ENCODE peak calls at places on chromosomes 3 and 15, in nine cellular contexts. R is A549, U is esophagus muscularis mucosa, F is ovary, N is sigmoid colon, V is stomach, X is upper lobe of left lung, Z is suprapubic skin, C is tibial nerve. I is an unnamed sample.

GRCh38 chr3:98961161-98962155 is 60.0 kb upstream of the DCBLD2 start:
- DNase-seq in R (no peak), U (no peak), F (no peak), N (no peak), V (no peak), X (no peak), Z (no peak), C (no peak), I (no peak)

GRCh38 chr3:111838133-111838532 is 20.9 kb upstream of the PHLDB2 start:
- DNase-seq in R (no peak), U (no peak), F (no peak), N (no peak), V (no peak), X (no peak), Z (no peak), C (no peak), I (no peak)

GRCh38 chr3:151226088-151226563 is 23.1 kb upstream of the GPR171 start:
- DNase-seq in R (no peak), U (no peak), F (no peak), N (no peak), V (no peak), X (no peak), Z (no peak), C (no peak), I (no peak)

GRCh38 chr3:50600141-50600753 is 11.3 kb downstream of the CISH start:
- DNase-seq in R (no peak), U (no peak), F (peak), N (no peak), V (peak), X (no peak), Z (no peak), C (no peak), I (no peak)

GRCh38 chr3:15983232-15983631 is 185.5 kb upstream of the ANKRD28 start:
- DNase-seq in R (no peak), U (peak), F (no peak), N (no peak), V (no peak), X (no peak), Z (no peak), C (no peak), I (no peak)

GRCh38 chr3:121759541-121760202 is 10.1 kb upstream of the GOLGB1 start:
- DNase-seq in R (no peak), U (no peak), F (no peak), N (no peak), V (no peak), X (no peak), Z (no peak), C (no peak), I (no peak)

GRCh38 chr15:58469432-58470353 is 37.9 kb downstream of the LIPC start:
- DNase-seq in R (peak), U (no peak), F (no peak), N (no peak), V (peak), X (no peak), Z (peak), C (no peak), I (peak)

GRCh38 chr15:99504071-99504822 is 61.5 kb upstream of the MEF2A start:
- DNase-seq in R (no peak), U (peak), F (no peak), N (no peak), V (no peak), X (no peak), Z (no peak), C (no peak), I (no peak)

GRCh38 chr3:104673981-104674380 is 692.7 kb upstream of the ALCAM start:
- DNase-seq in R (no peak), U (no peak), F (no peak), N (no peak), V (no peak), X (no peak), Z (no peak), C (no peak), I (no peak)

GRCh38 chr15:36571301-36571700 is 8.1 kb upstream of the CDIN1 start:
- DNase-seq in R (no peak), U (no peak), F (no peak), N (no peak), V (no peak), X (no peak), Z (no peak), C (no peak), I (no peak)

GRCh38 chr3:190252080-190252479 is 70.2 kb downstream of the CLDN1 start:
- DNase-seq in R (no peak), U (no peak), F (no peak), N (no peak), V (no peak), X (no peak), Z (no peak), C (peak), I (no peak)

GRCh38 chr3:105997800-105998526 is 129.2 kb upstream of the CBLB start:
- DNase-seq in R (no peak), U (no peak), F (no peak), N (no peak), V (no peak), X (no peak), Z (peak), C (no peak), I (no peak)

GRCh38 chr3:31533169-31533870 is 595 bp downstream of the STT3B start:
- DNase-seq in R (peak), U (no peak), F (peak), N (peak), V (peak), X (peak), Z (peak), C (peak), I (peak)

GRCh38 chr3:170809021-170809974 is 60.7 kb downstream of the RPL22L1 start:
- DNase-seq in R (peak), U (no peak), F (no peak), N (no peak), V (no peak), X (no peak), Z (no peak), C (peak), I (peak)

GRCh38 chr3:152026033-152026556 is 152.7 kb downstream of the SUCNR1 start:
- DNase-seq in R (peak), U (no peak), F (no peak), N (no peak), V (no peak), X (no peak), Z (no peak), C (no peak), I (no peak)

GRCh38 chr3:173699353-173699752 is 301.8 kb downstream of the NLGN1 start:
- DNase-seq in R (no peak), U (no peak), F (no peak), N (no peak), V (no peak), X (no peak), Z (no peak), C (no peak), I (no peak)

GRCh38 chr3:192082733-192083660 is 622.0 kb downstream of the PYDC2 start:
- DNase-seq in R (no peak), U (no peak), F (no peak), N (no peak), V (no peak), X (no peak), Z (no peak), C (no peak), I (no peak)

GRCh38 chr3:148682997-148683396 is 14.7 kb upstream of the AGTR1 start:
- DNase-seq in R (no peak), U (no peak), F (no peak), N (no peak), V (no peak), X (no peak), Z (no peak), C (no peak), I (no peak)

GRCh38 chr3:113070226-113071220 is 79.7 kb downstream of the GTPBP8 start:
- DNase-seq in R (peak), U (no peak), F (no peak), N (no peak), V (no peak), X (no peak), Z (no peak), C (no peak), I (no peak)

GRCh38 chr3:63192248-63192647 is 85.9 kb upstream of the SYNPR start:
- DNase-seq in R (no peak), U (no peak), F (no peak), N (no peak), V (no peak), X (no peak), Z (no peak), C (no peak), I (no peak)

GRCh38 chr3:108131105-108131794 is 40.4 kb upstream of the CD47 start:
- DNase-seq in R (no peak), U (no peak), F (no peak), N (no peak), V (no peak), X (no peak), Z (no peak), C (no peak), I (no peak)

GRCh38 chr15:83436513-83437158 is 10.5 kb upstream of the SH3GL3 start:
- DNase-seq in R (peak), U (peak), F (no peak), N (no peak), V (no peak), X (no peak), Z (no peak), C (no peak), I (no peak)

GRCh38 chr3:17973559-17973906 is 231.1 kb upstream of the TBC1D5 start:
- DNase-seq in R (no peak), U (no peak), F (no peak), N (no peak), V (no peak), X (no peak), Z (no peak), C (no peak), I (no peak)

GRCh38 chr15:79213650-79214049 is 68.9 kb upstream of the ANKRD34C start:
- DNase-seq in R (no peak), U (no peak), F (no peak), N (no peak), V (no peak), X (no peak), Z (no peak), C (no peak), I (no peak)

GRCh38 chr3:67381667-67382272 is 272.6 kb downstream of the SUCLG2 start:
- DNase-seq in R (peak), U (no peak), F (no peak), N (no peak), V (no peak), X (no peak), Z (no peak), C (peak), I (no peak)

GRCh38 chr15:40083756-40084101 is 24.9 kb downstream of the BMF start:
- DNase-seq in R (no peak), U (no peak), F (no peak), N (no peak), V (no peak), X (no peak), Z (no peak), C (no peak), I (no peak)

GRCh38 chr15:58080398-58080797 is 14.9 kb upstream of the ALDH1A2 start:
- DNase-seq in R (no peak), U (no peak), F (no peak), N (no peak), V (no peak), X (no peak), Z (no peak), C (no peak), I (no peak)

GRCh38 chr3:27675287-27675686 is 46.8 kb downstream of the EOMES start:
- DNase-seq in R (no peak), U (no peak), F (no peak), N (no peak), V (no peak), X (no peak), Z (no peak), C (peak), I (no peak)

GRCh38 chr15:87340370-87340769 is 916.2 kb downstream of the NTRK3 start:
- DNase-seq in R (no peak), U (no peak), F (no peak), N (no peak), V (no peak), X (no peak), Z (no peak), C (no peak), I (no peak)

GRCh38 chr3:19573644-19574043 is 360.4 kb downstream of the EFHB start:
- DNase-seq in R (no peak), U (no peak), F (no peak), N (no peak), V (no peak), X (no peak), Z (no peak), C (no peak), I (no peak)

GRCh38 chr15:29090617-29091466 is 178.8 kb downstream of the NSMCE3 start:
- DNase-seq in R (peak), U (no peak), F (no peak), N (peak), V (no peak), X (no peak), Z (no peak), C (no peak), I (no peak)

GRCh38 chr3:12394516-12395271 is 89.6 kb upstream of the TSEN2 start:
- DNase-seq in R (no peak), U (no peak), F (no peak), N (no peak), V (no peak), X (no peak), Z (no peak), C (no peak), I (no peak)

GRCh38 chr15:33005582-33005981 is 188.9 kb downstream of the FMN1 start:
- DNase-seq in R (no peak), U (no peak), F (no peak), N (no peak), V (no peak), X (no peak), Z (no peak), C (no peak), I (no peak)

GRCh38 chr3:110865934-110866333 is 205.7 kb upstream of the NECTIN3 start:
- DNase-seq in R (no peak), U (no peak), F (no peak), N (no peak), V (no peak), X (no peak), Z (no peak), C (no peak), I (no peak)

GRCh38 chr3:10970306-10970979 is 22.1 kb upstream of the SLC6A1 start:
- DNase-seq in R (no peak), U (no peak), F (no peak), N (no peak), V (no peak), X (no peak), Z (no peak), C (no peak), I (no peak)
- H3K27ac ChIP-seq in R (no peak), U (no peak), F (no peak), N (no peak), V (no peak), X (no peak), Z (no peak), C (no peak), I (no peak)

GRCh38 chr3:193944161-193944884 is 191.6 kb upstream of the HES1 start:
- DNase-seq in R (no peak), U (no peak), F (no peak), N (no peak), V (no peak), X (peak), Z (no peak), C (no peak), I (no peak)
- TF ChIP-seq EP300 in R (no peak), U (no peak), F (no peak), N (no peak), V (no peak), X (no peak), Z (no peak), C (no peak), I (no peak)

DNA sequence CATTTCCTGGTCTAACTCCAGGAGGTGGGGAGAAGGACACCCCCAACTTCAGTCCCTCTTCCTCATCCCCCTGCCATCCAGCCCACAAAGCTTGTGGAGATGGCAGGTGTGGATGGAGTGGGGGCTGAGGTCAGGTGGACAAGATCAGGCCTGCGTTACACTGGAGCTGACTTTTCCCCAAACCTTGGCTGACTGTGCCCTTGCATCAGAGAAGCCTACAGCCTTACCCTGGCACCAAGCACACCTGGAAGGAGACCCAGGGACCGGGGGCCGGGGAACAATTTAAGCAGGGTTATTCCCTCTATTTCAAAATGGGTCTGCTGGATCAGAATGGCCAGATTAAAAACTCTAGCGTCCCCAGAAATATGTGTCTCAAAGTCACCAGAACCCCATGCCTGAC is 14.4 kb downstream of the TNK2 start:
- DNase-seq in R (no peak), U (no peak), F (no peak), N (no peak), V (no peak), X (no peak), Z (no peak), C (no peak), I (no peak)
- H3K27ac ChIP-seq in R (peak), U (peak), F (no peak), N (peak), V (no peak), X (no peak), Z (no peak), C (peak), I (no peak)

GRCh38 chr3:101928890-101929289 is 79.6 kb downstream of the NFKBIZ start:
- DNase-seq in R (no peak), U (no peak), F (no peak), N (no peak), V (no peak), X (no peak), Z (no peak), C (no peak), I (no peak)
- TF ChIP-seq EP300 in R (no peak), U (no peak), F (no peak), N (no peak), V (no peak), X (no peak), Z (no peak), C (no peak), I (no peak)

DNA sequence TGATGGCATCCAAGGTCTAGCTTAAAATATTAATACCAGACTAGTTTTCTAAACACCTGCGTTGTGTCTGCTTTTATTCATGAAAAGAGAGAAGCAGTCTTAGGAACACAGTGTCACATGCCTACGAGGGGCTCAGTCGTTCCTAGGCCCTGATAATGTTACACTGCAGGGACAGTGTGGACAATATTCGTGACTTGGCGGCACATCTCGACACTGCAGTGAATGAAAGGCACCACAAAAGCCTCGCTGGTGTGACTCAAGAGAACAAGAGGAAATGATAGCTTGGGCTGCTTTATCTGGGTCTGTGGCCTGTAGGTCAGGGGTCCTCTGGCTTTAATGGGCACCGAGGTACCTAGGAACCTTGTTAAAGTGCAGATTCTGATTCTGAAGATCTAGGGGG is 226.7 kb downstream of the PDZRN3 start:
- DNase-seq in R (no peak), U (no peak), F (no peak), N (no peak), V (no peak), X (no peak), Z (no peak), C (no peak), I (no peak)
- H3K27ac ChIP-seq in R (no peak), U (peak), F (peak), N (peak), V (peak), X (no peak), Z (no peak), C (peak), I (no peak)

GRCh38 chr3:123750209-123750608 is 133.9 kb downstream of the MYLK start:
- DNase-seq in R (no peak), U (no peak), F (no peak), N (no peak), V (no peak), X (no peak), Z (no peak), C (no peak), I (no peak)
- TF ChIP-seq EP300 in R (no peak), U (no peak), F (no peak), N (no peak), V (no peak), X (no peak), Z (no peak), C (no peak), I (no peak)